ENCODE peak calls at places on chromosomes 4 and X, in five cellular contexts. O, P, X, W and N are unnamed samples.

GRCh38 chrX:10769696-10770619 is 149.6 kb upstream of the MID1 start:
- DNase-seq in O (no peak), X (peak), W (no peak), P (peak), N (peak)

GRCh38 chrX:48573690-48574269 is 504 bp upstream of the RBM3 start:
- DNase-seq in W (no peak), O (peak), P (no peak), X (no peak), N (no peak)

GRCh38 chr4:150682126-150682525 is 100.2 kb downstream of the MAB21L2 start:
- DNase-seq in X (no peak), O (no peak), W (no peak), P (no peak), N (no peak)

GRCh38 chr4:166064706-166065105 is 191.7 kb downstream of the TLL1 start:
- DNase-seq in W (no peak), X (no peak), P (no peak), O (no peak), N (no peak)

GRCh38 chr4:76897522-76898384 is at the start of gene SOWAHB:
- DNase-seq in X (no peak), O (peak), W (peak), P (no peak), N (no peak)

GRCh38 chr4:156475322-156475721 is 496.3 kb downstream of the PDGFC start:
- DNase-seq in O (no peak), P (peak), W (no peak), X (peak), N (peak)

GRCh38 chrX:19156223-19156622 is 34.0 kb upstream of the ADGRG2 start:
- DNase-seq in P (no peak), W (no peak), O (no peak), X (no peak), N (peak)

GRCh38 chr4:71540749-71541269 is 202.0 kb downstream of the SLC4A4 start:
- DNase-seq in W (no peak), P (peak), X (no peak), O (no peak), N (peak)

GRCh38 chrX:45537936-45538335 is 337.3 kb upstream of the DIPK2B start:
- DNase-seq in W (no peak), X (no peak), P (peak), O (no peak), N (no peak)

GRCh38 chr4:143986173-143986572 is 33.0 kb downstream of the GYPB start:
- DNase-seq in X (no peak), W (no peak), O (no peak), P (no peak), N (no peak)

GRCh38 chrX:38891641-38892413 is 90.6 kb downstream of the MID1IP1 start:
- DNase-seq in O (no peak), P (peak), W (no peak), X (peak), N (no peak)

GRCh38 chr4:100302061-100303026 is 112.1 kb upstream of the DDIT4L start:
- DNase-seq in P (peak), W (no peak), O (no peak), X (peak), N (peak)

GRCh38 chr4:37999000-37999745 is 39.0 kb downstream of the PTTG2 start:
- DNase-seq in W (no peak), P (no peak), X (no peak), O (peak), N (no peak)

GRCh38 chrX:7147431-7147977 is at the start of gene STS:
- DNase-seq in O (peak), W (peak), X (peak), P (peak), N (peak)

GRCh38 chrX:66022742-66023725 is 16.8 kb downstream of the VSIG4 start:
- DNase-seq in O (no peak), W (no peak), P (no peak), X (no peak), N (no peak)

GRCh38 chr4:5900844-5901243 is 8.0 kb upstream of the CRMP1 start:
- DNase-seq in P (no peak), W (no peak), O (no peak), X (no peak), N (no peak)

GRCh38 chrX:118000518-118000917 is 116.1 kb downstream of the KLHL13 start:
- DNase-seq in W (no peak), O (no peak), X (no peak), P (no peak), N (no peak)

GRCh38 chrX:36431819-36432218 is 512.3 kb downstream of the CFAP47 start:
- DNase-seq in X (peak), W (no peak), P (peak), O (no peak), N (no peak)

GRCh38 chrX:120752431-120753128 is 122.7 kb upstream of the C1GALT1C1 start:
- DNase-seq in W (no peak), P (no peak), O (no peak), X (no peak), N (no peak)

GRCh38 chr4:95107635-95108034 is 349.9 kb downstream of the BMPR1B start:
- DNase-seq in X (peak), O (peak), P (peak), W (no peak), N (peak)

GRCh38 chr4:73922317-73922716 is 53.1 kb downstream of the CXCL1 start:
- DNase-seq in W (no peak), X (no peak), P (no peak), O (no peak), N (no peak)

GRCh38 chrX:23908219-23909003 is 605 bp downstream of the CXorf58 start:
- DNase-seq in P (no peak), W (no peak), O (no peak), X (no peak), N (no peak)

GRCh38 chr4:8255698-8256441 is 13.7 kb upstream of the HTRA3 start:
- DNase-seq in P (no peak), O (no peak), X (peak), W (no peak), N (peak)

GRCh38 chr4:114108869-114109268 is 129.4 kb upstream of the ARSJ start:
- DNase-seq in O (no peak), P (peak), W (no peak), X (peak), N (peak)

GRCh38 chr4:156227321-156227720 is 273.7 kb upstream of the CTSO start:
- DNase-seq in O (no peak), X (no peak), W (no peak), P (no peak), N (no peak)

GRCh38 chrX:129720741-129721140 is 18.0 kb upstream of the XPNPEP2 start:
- DNase-seq in P (no peak), W (no peak), O (no peak), X (no peak), N (no peak)

GRCh38 chrX:129719931-129720520 is 18.8 kb upstream of the XPNPEP2 start:
- DNase-seq in O (no peak), W (no peak), X (peak), P (peak), N (no peak)

GRCh38 chrX:129723511-129723910 is 15.3 kb upstream of the XPNPEP2 start:
- DNase-seq in O (no peak), X (no peak), P (no peak), W (no peak), N (no peak)

GRCh38 chrX:129721414-129721813 is 17.4 kb upstream of the XPNPEP2 start:
- DNase-seq in W (no peak), O (no peak), P (no peak), X (no peak), N (no peak)

DNA sequence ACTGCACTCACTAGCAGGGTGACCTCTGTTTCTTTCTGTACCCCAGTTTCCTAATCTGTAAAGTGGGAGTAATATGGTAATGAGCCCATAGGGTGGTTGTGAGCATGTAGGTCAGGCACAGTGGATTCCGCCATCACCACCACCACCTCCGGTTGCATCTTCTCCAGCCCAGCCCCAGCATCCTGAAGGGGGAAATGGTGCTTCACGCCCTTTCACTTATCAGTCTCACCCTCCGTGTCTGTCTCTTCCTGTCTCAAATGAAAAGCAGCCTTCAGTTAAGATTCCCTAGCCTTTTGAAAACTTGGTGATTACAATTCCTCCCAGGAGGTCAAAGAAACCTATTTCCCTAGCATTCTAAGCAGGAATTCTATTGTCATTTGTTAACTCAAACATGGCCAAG is 16.9 kb upstream of the XPNPEP2 start:
- DNase-seq in W (no peak), O (no peak), P (no peak), X (no peak), N (no peak)
- TF ChIP-seq CTCF in W (no peak), O (no peak), P (no peak), X (no peak), N (no peak)

GRCh38 chrX:46770817-46771163 is 11.9 kb upstream of the SLC9A7 start:
- DNase-seq in O (no peak), W (no peak), P (peak), X (peak), N (peak)
- H3K4me3 ChIP-seq in O (no peak), W (no peak), P (no peak), X (peak), N (no peak)

GRCh38 chr4:2354760-2355159 is 63.7 kb downstream of the ZFYVE28 start:
- DNase-seq in P (no peak), X (no peak), W (peak), O (no peak), N (no peak)

GRCh38 chr4:2353222-2354107 is 65.0 kb downstream of the ZFYVE28 start:
- DNase-seq in W (peak), X (no peak), P (peak), O (no peak), N (peak)

GRCh38 chr4:2352171-2352570 is 66.3 kb downstream of the ZFYVE28 start:
- DNase-seq in W (peak), X (no peak), O (no peak), P (no peak), N (no peak)

GRCh38 chr4:2352729-2353221 is 65.7 kb downstream of the ZFYVE28 start:
- DNase-seq in O (no peak), W (peak), X (no peak), P (no peak), N (no peak)

GRCh38 chr4:2354127-2354526 is 64.3 kb downstream of the ZFYVE28 start:
- DNase-seq in W (peak), P (peak), O (no peak), X (no peak), N (no peak)
- TF ChIP-seq CTCF in W (no peak), P (peak), O (no peak), X (no peak), N (peak)

GRCh38 chr4:123352966-123353365 is 43.6 kb upstream of the SPRY1 start:
- DNase-seq in P (no peak), W (no peak), O (no peak), X (no peak), N (no peak)

GRCh38 chr4:123353656-123354055 is 42.9 kb upstream of the SPRY1 start:
- DNase-seq in X (peak), P (no peak), O (no peak), W (no peak), N (no peak)

GRCh38 chr4:123351713-123352112 is 44.9 kb upstream of the SPRY1 start:
- DNase-seq in W (peak), O (peak), X (no peak), P (no peak), N (no peak)

GRCh38 chr4:123350726-123351125 is 45.9 kb upstream of the SPRY1 start:
- DNase-seq in X (no peak), O (no peak), W (no peak), P (no peak), N (no peak)

GRCh38 chr4:123352240-123352945 is 44.2 kb upstream of the SPRY1 start:
- DNase-seq in O (no peak), X (peak), P (peak), W (no peak), N (peak)
- H3K4me3 ChIP-seq in O (peak), X (no peak), P (no peak), W (peak), N (no peak)